ENCODE peak calls at places on chromosomes 1 and 21, in four cellular contexts. U is tibial artery, F is GM13977, N is COLO829. V is an unnamed sample.

GRCh38 chr1:155309423-155310021 is 856 bp downstream of the FDPS start:
- DNase-seq in U (no peak), F (no peak), N (no peak), V (no peak)

GRCh38 chr21:28142692-28143091 is 850.0 kb downstream of the LTN1 start:
- DNase-seq in U (no peak), F (no peak), N (no peak), V (no peak)

GRCh38 chr21:24023402-24023801 is 1583.9 kb downstream of the MRPL39 start:
- DNase-seq in U (no peak), F (no peak), N (no peak), V (no peak)

GRCh38 chr1:245079021-245079609 is 75.7 kb upstream of the KIF26B start:
- DNase-seq in U (no peak), F (no peak), N (peak), V (no peak)

GRCh38 chr1:110605901-110606783 is at the start of gene KCNA2:
- DNase-seq in U (peak), F (peak), N (no peak), V (no peak)

GRCh38 chr21:17231124-17231523 is 281.7 kb upstream of the CXADR start:
- DNase-seq in U (no peak), F (no peak), N (no peak), V (no peak)

GRCh38 chr1:173669491-173669941 is at the start of gene ANKRD45:
- DNase-seq in U (no peak), F (peak), N (peak), V (no peak)

GRCh38 chr1:196933531-196934189 is 9.9 kb upstream of the CFHR2 start:
- DNase-seq in U (no peak), F (no peak), N (no peak), V (no peak)

GRCh38 chr1:172616646-172617045 is 42.3 kb upstream of the FASLG start:
- DNase-seq in U (no peak), F (no peak), N (no peak), V (no peak)

GRCh38 chr1:201538618-201539551 is at the start of gene NAV1:
- DNase-seq in U (peak), F (no peak), N (no peak), V (peak)

GRCh38 chr1:71046891-71047634 is 553 bp downstream of the PTGER3 start:
- DNase-seq in U (peak), F (no peak), N (no peak), V (no peak)

GRCh38 chr1:10459185-10459584 is 9.4 kb downstream of the CORT start:
- DNase-seq in U (no peak), F (no peak), N (no peak), V (no peak)

GRCh38 chr1:236083650-236084385 is 18.9 kb upstream of the NID1 start:
- DNase-seq in U (no peak), F (no peak), N (no peak), V (no peak)

GRCh38 chr1:11519629-11520031 is 40.7 kb downstream of the DISP3 start:
- DNase-seq in U (peak), F (no peak), N (no peak), V (peak)

GRCh38 chr1:53604291-53604919 is 134.6 kb downstream of the GLIS1 start:
- DNase-seq in U (peak), F (no peak), N (no peak), V (no peak)

GRCh38 chr1:67336783-67337182 is 29.1 kb downstream of the IL12RB2 start:
- DNase-seq in U (no peak), F (no peak), N (no peak), V (no peak)

GRCh38 chr1:34977210-34977471 is 8.0 kb downstream of the TMEM35B start:
- DNase-seq in U (no peak), F (no peak), N (no peak), V (no peak)

GRCh38 chr21:15001773-15002647 is 62.8 kb downstream of the NRIP1 start:
- DNase-seq in U (no peak), F (peak), N (no peak), V (no peak)

GRCh38 chr1:44784094-44785026 is 3.6 kb downstream of the BEST4 start:
- DNase-seq in U (no peak), F (peak), N (no peak), V (no peak)

GRCh38 chr21:45506836-45507522 is 35.3 kb downstream of the SLC19A1 start:
- DNase-seq in U (peak), F (no peak), N (no peak), V (peak)

GRCh38 chr1:5906116-5906515 is 86.1 kb downstream of the NPHP4 start:
- DNase-seq in U (peak), F (no peak), N (no peak), V (peak)

GRCh38 chr1:233614173-233614742 is 352 bp downstream of the KCNK1 start:
- DNase-seq in U (peak), F (peak), N (no peak), V (no peak)

GRCh38 chr1:183318433-183318832 is 99.7 kb downstream of the NMNAT2 start:
- DNase-seq in U (peak), F (peak), N (no peak), V (peak)

GRCh38 chr1:168288311-168289052 is 7.8 kb downstream of the TBX19 start:
- DNase-seq in U (no peak), F (no peak), N (no peak), V (no peak)

GRCh38 chr1:23450894-23451293 is 26.3 kb upstream of the TCEA3 start:
- DNase-seq in U (no peak), F (no peak), N (no peak), V (no peak)

GRCh38 chr1:30804381-30804780 is 46.8 kb upstream of the LAPTM5 start:
- DNase-seq in U (no peak), F (no peak), N (no peak), V (no peak)

GRCh38 chr21:44890961-44891541 is 17.6 kb upstream of the PTTG1IP start:
- DNase-seq in U (no peak), F (no peak), N (no peak), V (no peak)

GRCh38 chr21:25176637-25177412 is 430.5 kb downstream of the MRPL39 start:
- DNase-seq in U (no peak), F (peak), N (no peak), V (no peak)

GRCh38 chr1:204723131-204723787 is 37.7 kb upstream of the LRRN2 start:
- DNase-seq in U (no peak), F (no peak), N (no peak), V (no peak)

GRCh38 chr1:184556665-184557064 is 169.8 kb downstream of the C1orf21 start:
- DNase-seq in U (no peak), F (no peak), N (peak), V (no peak)

GRCh38 chr1:231699769-231700168 is 73.2 kb downstream of the DISC1 start:
- DNase-seq in U (no peak), F (no peak), N (no peak), V (no peak)